ENCODE peak calls at places on chromosome 10, in eight cellular contexts. G is iPS DF 6.9; S is ovary; D is hepatocyte; M is mesendoderm; Q is PC-9; Y is effector memory CD4-positive, alpha-beta T cell; L is transverse colon. N is an unnamed sample. For H3K27me3 and H3K36me3, the result is how much of the 10 kb centered on the place peaks cover.

GRCh38 chr10:49539320-49539885 is 482 bp upstream of the ERCC6 start:
- DNase-seq in G (no peak), S (peak), D (peak), M (peak), Q (peak), Y (peak), L (peak), N (peak)

GRCh38 chr10:23702977-23703414 is 264.1 kb downstream of the OTUD1 start:
- DNase-seq in G (peak), S (peak), D (peak), M (peak), Q (peak), Y (no peak), L (peak), N (peak)

GRCh38 chr10:27513451-27514191 is 9.5 kb downstream of the RAB18 start:
- DNase-seq in G (no peak), S (no peak), D (no peak), M (peak), Q (no peak), Y (no peak), L (no peak), N (no peak)

GRCh38 chr10:75062191-75062849 is 49.1 kb upstream of the SAMD8 start:
- DNase-seq in G (no peak), S (no peak), D (no peak), M (no peak), Q (no peak), Y (no peak), L (no peak), N (peak)

GRCh38 chr10:76675951-76676587 is 961.5 kb downstream of the KCNMA1 start:
- DNase-seq in G (no peak), S (peak), D (peak), M (no peak), Q (no peak), Y (no peak), L (peak), N (no peak)

GRCh38 chr10:5659702-5660528 is 6.5 kb downstream of the ASB13 start:
- DNase-seq in G (no peak), S (peak), D (peak), M (peak), Q (peak), Y (no peak), L (peak), N (no peak)

GRCh38 chr10:113259841-113260240 is 293.0 kb upstream of the HABP2 start:
- DNase-seq in G (no peak), S (no peak), D (no peak), M (no peak), Q (no peak), Y (no peak), L (no peak), N (no peak)

GRCh38 chr10:2119316-2119715 is 382.0 kb upstream of the ADARB2 start:
- DNase-seq in G (no peak), S (no peak), D (no peak), M (no peak), Q (no peak), Y (no peak), L (no peak), N (no peak)

GRCh38 chr10:8042032-8042863 is 12.2 kb upstream of the GATA3 start:
- DNase-seq in G (no peak), S (no peak), D (no peak), M (peak), Q (no peak), Y (no peak), L (no peak), N (no peak)
- H3K27me3 ChIP-seq in G (half or more), S (under half), D (half or more), M (under half), Q (under half), Y (half or more), L (half or more), N (half or more)

GRCh38 chr10:92146781-92147180 is 144.1 kb downstream of the CPEB3 start:
- DNase-seq in G (no peak), S (no peak), D (no peak), M (no peak), Q (no peak), Y (no peak), L (no peak), N (no peak)
- H3K27ac ChIP-seq in G (no peak), S (no peak), D (no peak), M (no peak), Q (no peak), Y (no peak), L (no peak), N (no peak)

DNA sequence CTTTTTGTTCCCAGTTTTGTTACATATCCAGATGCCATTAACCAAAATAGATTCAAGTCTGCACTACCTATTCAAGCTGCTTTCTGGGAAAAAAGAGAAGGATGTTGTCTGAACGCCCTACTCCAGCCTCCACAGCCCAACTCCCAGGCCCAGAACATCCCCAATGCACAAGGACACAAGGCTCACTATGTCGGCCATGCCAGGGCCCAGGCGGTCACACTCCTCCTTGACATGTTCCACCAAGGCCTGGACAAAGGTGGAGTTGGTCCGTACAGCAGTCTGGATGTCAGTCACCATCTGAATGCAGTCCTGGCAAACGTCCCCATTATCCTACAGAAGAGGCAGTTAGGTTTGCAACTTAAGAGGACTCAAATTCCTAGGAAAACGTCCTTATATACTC is 23.2 kb downstream of the PSAP start:
- DNase-seq in G (no peak), S (no peak), D (no peak), M (no peak), Q (peak), Y (no peak), L (no peak), N (no peak)
- H3K36me3 ChIP-seq in G (under half), S (under half), D (under half), M (under half), Q (under half), Y (half or more), L (half or more), N (half or more)

GRCh38 chr10:126390324-126390723 is 2.0 kb upstream of the ADAM12 start:
- DNase-seq in G (no peak), S (no peak), D (no peak), M (no peak), Q (no peak), Y (no peak), L (no peak), N (no peak)

GRCh38 chr10:126392469-126392868 is 4.2 kb upstream of the ADAM12 start:
- DNase-seq in G (no peak), S (no peak), D (no peak), M (no peak), Q (no peak), Y (no peak), L (no peak), N (no peak)

GRCh38 chr10:126392068-126392467 is 3.8 kb upstream of the ADAM12 start:
- DNase-seq in G (no peak), S (no peak), D (no peak), M (no peak), Q (no peak), Y (no peak), L (no peak), N (no peak)

GRCh38 chr10:126391162-126391880 is 3.0 kb upstream of the ADAM12 start:
- DNase-seq in G (no peak), S (no peak), D (peak), M (no peak), Q (no peak), Y (no peak), L (no peak), N (no peak)

GRCh38 chr10:126393076-126393475 is 4.8 kb upstream of the ADAM12 start:
- DNase-seq in G (no peak), S (no peak), D (no peak), M (no peak), Q (no peak), Y (no peak), L (no peak), N (no peak)
- H3K27me3 ChIP-seq in G (under half), S (under half), D (under half), M (under half), Q (under half), Y (under half), L (under half), N (under half)

DNA sequence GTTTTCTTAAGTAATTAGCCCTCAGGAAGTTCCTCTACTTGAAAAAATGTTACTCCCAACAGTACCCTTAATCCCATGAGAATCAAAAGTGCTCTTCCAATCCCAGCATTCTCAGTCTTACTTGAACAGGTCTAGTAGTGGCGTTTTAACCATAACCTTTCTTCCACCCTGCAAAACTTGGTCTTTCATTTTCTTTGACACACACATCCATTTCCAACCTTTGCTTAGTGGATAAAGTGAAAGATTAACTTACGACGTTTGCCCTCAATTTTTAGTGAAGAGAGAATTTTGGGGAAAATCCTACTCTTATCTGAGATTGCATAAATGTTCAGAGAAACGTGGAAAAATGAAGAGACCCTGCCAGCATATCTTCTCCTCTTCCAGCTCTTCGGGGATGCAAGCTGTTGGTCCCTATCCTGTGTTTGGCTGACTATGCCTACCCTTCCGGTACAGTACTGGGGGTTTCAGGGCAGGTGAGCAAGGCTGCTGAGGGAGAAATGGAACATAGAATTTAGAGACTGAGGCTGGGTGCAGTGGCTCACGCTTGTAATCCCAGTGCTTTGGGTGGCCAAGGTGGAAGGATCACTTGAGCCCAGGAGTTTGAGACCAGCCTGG is 18.8 kb downstream of the WBP1L start:
- DNase-seq in G (no peak), S (no peak), D (no peak), M (no peak), Q (no peak), Y (no peak), L (no peak), N (no peak)
- H3K27ac ChIP-seq in G (no peak), S (no peak), D (no peak), M (no peak), Q (no peak), Y (no peak), L (no peak), N (no peak)

GRCh38 chr10:103612462-103613365 is 119.2 kb downstream of the NEURL1 start:
- DNase-seq in G (no peak), S (no peak), D (no peak), M (no peak), Q (no peak), Y (no peak), L (no peak), N (no peak)

GRCh38 chr10:103617362-103618026 is 124.0 kb downstream of the NEURL1 start:
- DNase-seq in G (no peak), S (no peak), D (no peak), M (no peak), Q (no peak), Y (no peak), L (no peak), N (no peak)

GRCh38 chr10:103616705-103617361 is 123.3 kb downstream of the NEURL1 start:
- DNase-seq in G (no peak), S (peak), D (peak), M (no peak), Q (no peak), Y (no peak), L (peak), N (peak)

GRCh38 chr10:103613616-103614015 is 120.1 kb downstream of the NEURL1 start:
- DNase-seq in G (no peak), S (no peak), D (no peak), M (no peak), Q (no peak), Y (no peak), L (no peak), N (no peak)

DNA sequence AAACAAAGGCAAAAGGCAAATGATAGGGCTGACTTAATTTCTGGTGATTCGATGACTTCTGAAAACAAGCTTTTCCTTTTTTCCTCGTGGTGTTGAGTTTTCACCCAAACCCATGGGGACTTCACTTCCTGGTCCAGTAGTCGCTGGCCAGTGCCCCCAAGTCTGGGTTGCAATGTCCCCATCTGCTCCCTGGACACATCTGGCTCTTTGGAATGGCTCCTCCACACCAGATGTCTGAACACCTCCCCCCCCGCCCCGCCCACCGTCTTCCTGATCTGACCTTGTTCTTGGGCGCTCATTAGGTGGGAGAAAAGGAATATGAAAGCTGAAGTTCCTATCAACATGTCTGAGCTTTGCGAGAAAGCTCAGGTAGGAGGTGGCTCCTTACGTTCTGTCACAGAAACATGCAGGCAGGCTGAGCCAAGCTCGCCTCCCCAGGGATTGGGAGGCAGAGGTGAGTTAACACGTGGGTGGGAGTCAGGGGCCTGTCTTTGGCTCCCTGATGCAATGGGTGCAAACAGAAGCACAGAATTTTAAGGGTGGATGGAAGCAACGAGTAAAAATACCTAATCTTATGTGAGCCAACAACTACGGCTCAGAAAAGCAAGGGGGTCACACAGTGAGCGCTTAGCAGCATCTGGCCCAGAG is 121.1 kb downstream of the NEURL1 start:
- DNase-seq in G (no peak), S (no peak), D (no peak), M (no peak), Q (no peak), Y (no peak), L (no peak), N (no peak)
- H3K36me3 ChIP-seq in G (under half), S (under half), D (under half), M (under half), Q (under half), Y (under half), L (under half), N (under half)

DNA sequence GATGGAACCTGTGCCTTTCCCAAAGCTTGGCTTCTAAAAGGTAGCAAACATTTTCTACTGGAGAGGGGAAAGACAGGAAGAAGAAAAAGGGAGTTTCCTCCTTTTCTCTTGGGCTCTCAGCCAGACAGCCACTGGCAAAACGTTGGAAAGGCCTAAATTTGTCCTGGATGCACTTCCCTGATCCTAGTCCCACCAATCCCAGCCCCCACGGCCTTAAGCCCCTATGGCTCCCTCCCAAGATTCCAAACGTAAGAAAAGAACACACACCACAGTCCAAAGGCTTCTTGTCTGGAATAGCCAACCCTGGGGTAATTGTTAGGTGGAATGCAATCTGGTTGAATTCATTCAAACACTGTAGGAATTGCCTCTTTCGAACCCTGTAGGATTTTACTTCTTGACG is 959 bp upstream of the TLX1 start:
- DNase-seq in G (no peak), S (no peak), D (no peak), M (no peak), Q (no peak), Y (no peak), L (no peak), N (no peak)
- H3K27me3 ChIP-seq in G (half or more), S (under half), D (half or more), M (half or more), Q (under half), Y (half or more), L (half or more), N (half or more)

DNA sequence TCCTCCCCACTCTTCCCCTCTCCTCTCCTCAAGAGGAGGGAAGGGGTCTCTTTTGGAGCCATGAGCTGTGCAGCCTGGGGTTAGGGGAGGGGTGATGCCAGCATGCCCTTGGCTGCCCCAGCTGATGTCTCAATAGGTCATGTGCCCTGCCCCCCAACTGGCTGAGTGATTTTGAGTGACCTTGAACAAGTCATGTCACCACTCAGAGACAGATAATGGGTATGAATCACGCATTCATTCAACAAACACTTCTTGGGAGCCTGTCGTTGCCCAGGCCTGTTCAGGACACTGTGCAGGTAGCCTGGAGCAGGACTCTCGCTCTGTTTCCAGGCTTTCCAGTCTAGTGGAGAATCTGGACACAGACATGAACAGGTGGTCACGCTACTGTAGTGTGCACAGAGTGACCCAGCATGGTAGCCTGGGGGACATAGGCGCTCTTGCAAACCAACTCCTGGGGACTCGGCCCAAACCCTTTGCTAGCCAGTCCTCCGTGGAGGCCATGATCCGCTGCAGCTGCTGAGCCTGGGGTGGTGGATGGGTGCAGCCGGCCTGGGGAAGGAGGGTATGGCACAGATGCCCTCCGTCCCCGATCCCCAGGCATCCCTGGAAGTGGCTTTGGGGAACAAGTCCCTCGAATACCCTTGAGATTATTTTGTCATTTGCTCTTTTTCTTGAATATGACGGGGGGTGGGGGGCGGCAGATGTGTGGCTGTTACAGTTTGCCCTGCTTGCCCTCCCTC is 49.6 kb upstream of the PSAP start:
- DNase-seq in G (no peak), S (no peak), D (no peak), M (no peak), Q (no peak), Y (no peak), L (no peak), N (no peak)
- H3K27ac ChIP-seq in G (no peak), S (no peak), D (no peak), M (no peak), Q (no peak), Y (no peak), L (no peak), N (no peak)

DNA sequence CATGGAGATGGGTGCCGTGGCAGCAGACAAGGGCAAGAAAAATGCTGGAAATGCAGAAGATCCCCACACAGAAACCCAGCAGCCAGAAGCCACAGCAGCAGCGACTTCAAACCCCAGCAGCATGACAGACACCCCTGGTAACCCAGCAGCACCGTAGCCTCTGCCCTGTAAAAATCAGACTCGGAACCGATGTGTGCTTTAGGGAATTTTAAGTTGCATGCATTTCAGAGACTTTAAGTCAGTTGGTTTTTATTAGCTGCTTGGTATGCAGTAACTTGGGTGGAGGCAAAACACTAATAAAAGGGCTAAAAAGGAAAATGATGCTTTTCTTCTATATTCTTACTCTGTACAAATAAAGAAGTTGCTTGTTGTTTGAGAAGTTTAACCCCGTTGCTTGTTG is 25.9 kb downstream of the BAG3 start:
- DNase-seq in G (no peak), S (no peak), D (no peak), M (no peak), Q (no peak), Y (no peak), L (no peak), N (no peak)
- H3K36me3 ChIP-seq in G (under half), S (under half), D (under half), M (under half), Q (under half), Y (under half), L (under half), N (under half)

GRCh38 chr10:110405401-110405800 is 92.3 kb upstream of the DUSP5 start:
- DNase-seq in G (no peak), S (no peak), D (peak), M (peak), Q (no peak), Y (no peak), L (no peak), N (no peak)

GRCh38 chr10:110408943-110409342 is 88.8 kb upstream of the DUSP5 start:
- DNase-seq in G (no peak), S (no peak), D (no peak), M (no peak), Q (no peak), Y (no peak), L (no peak), N (no peak)

GRCh38 chr10:110408203-110408871 is 89.4 kb upstream of the DUSP5 start:
- DNase-seq in G (no peak), S (no peak), D (no peak), M (peak), Q (peak), Y (no peak), L (no peak), N (no peak)

GRCh38 chr10:110409488-110409887 is 88.2 kb upstream of the DUSP5 start:
- DNase-seq in G (no peak), S (no peak), D (no peak), M (no peak), Q (no peak), Y (no peak), L (no peak), N (no peak)

DNA sequence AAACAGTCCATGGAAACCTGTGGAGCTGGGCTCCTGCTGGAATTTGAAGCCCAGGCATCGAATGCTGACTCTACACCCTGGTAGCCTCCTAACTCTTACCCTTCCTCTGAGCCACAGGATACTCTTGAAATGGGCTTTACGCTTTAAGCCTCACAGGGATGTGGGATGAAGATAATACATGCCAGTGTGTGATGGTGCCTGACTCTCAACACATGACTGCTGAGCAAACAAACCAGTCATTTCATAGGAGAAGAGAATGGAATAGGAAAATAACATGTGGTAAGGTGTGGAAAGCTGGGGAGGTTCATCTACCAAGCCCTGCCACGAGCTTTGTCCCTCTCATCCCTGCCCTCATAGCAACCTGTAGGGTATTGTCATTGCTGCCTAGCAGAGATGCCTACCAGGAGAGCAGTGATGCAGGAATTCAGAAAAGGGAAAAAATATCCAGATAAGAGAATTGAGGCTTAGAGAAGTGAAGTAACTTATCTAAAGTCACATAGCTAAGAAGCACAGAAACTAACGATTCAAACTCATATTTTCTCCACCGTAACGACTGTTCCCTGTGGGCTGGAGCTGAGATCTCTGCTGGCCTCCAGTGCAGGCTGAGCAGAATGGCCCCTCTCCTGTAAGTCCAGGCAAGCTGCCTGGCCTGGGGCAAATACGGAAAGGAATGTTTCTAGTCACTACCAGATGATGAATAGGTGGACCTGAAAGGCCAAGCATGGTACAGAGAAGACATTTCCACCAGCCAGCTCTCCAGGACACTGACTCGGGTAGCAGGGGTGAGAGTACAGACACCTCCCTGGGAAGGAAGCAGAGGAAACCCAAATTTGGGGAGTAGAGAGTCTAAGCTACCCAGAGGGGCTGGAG is 90.2 kb upstream of the DUSP5 start:
- DNase-seq in G (no peak), S (no peak), D (no peak), M (peak), Q (peak), Y (no peak), L (no peak), N (no peak)
- H3K27me3 ChIP-seq in G (under half), S (under half), D (under half), M (under half), Q (under half), Y (under half), L (under half), N (under half)

N was measured in A673.